ENCODE peak calls at places on chromosomes 12 and 14, in six cellular contexts. One of them, this sample, is unnamed.

GRCh38 chr14:34336501-34336900 is 125.5 kb downstream of the SPTSSA start:
- DNase-seq in endothelial cell of umbilical vein: no peak
- DNase-seq in HCT116: no peak
- DNase-seq in fibroblast of lung: no peak
- DNase-seq in IMR-90: no peak
- DNase-seq in OCI-LY7: no peak
- DNase-seq in this sample: no peak

GRCh38 chr12:115767921-115768320 is 509.6 kb downstream of the MED13L start:
- DNase-seq in IMR-90: no peak
- DNase-seq in HCT116: no peak
- DNase-seq in endothelial cell of umbilical vein: no peak
- DNase-seq in fibroblast of lung: no peak
- DNase-seq in OCI-LY7: no peak
- DNase-seq in this sample: no peak

GRCh38 chr12:89326260-89327040 is 25.9 kb downstream of the DUSP6 start:
- DNase-seq in HCT116: no peak
- DNase-seq in endothelial cell of umbilical vein: no peak
- DNase-seq in fibroblast of lung: no peak
- DNase-seq in IMR-90: no peak
- DNase-seq in OCI-LY7: no peak
- DNase-seq in this sample: no peak

GRCh38 chr14:101791919-101792572 is 30.5 kb downstream of the PPP2R5C start:
- DNase-seq in HCT116: no peak
- DNase-seq in fibroblast of lung: peak
- DNase-seq in IMR-90: peak
- DNase-seq in endothelial cell of umbilical vein: peak
- DNase-seq in OCI-LY7: peak
- DNase-seq in this sample: no peak

GRCh38 chr12:22250762-22251161 is 83.7 kb downstream of the ST8SIA1 start:
- DNase-seq in IMR-90: no peak
- DNase-seq in OCI-LY7: no peak
- DNase-seq in endothelial cell of umbilical vein: no peak
- DNase-seq in HCT116: no peak
- DNase-seq in fibroblast of lung: no peak
- DNase-seq in this sample: no peak

GRCh38 chr12:118874698-118875548 is 106.4 kb upstream of the SRRM4 start:
- DNase-seq in fibroblast of lung: no peak
- DNase-seq in HCT116: no peak
- DNase-seq in endothelial cell of umbilical vein: no peak
- DNase-seq in OCI-LY7: no peak
- DNase-seq in IMR-90: no peak
- DNase-seq in this sample: no peak

GRCh38 chr12:62372825-62373224 is 93.8 kb upstream of the MON2 start:
- DNase-seq in HCT116: no peak
- DNase-seq in OCI-LY7: no peak
- DNase-seq in endothelial cell of umbilical vein: no peak
- DNase-seq in fibroblast of lung: no peak
- DNase-seq in IMR-90: no peak
- DNase-seq in this sample: no peak

GRCh38 chr12:114812858-114813761 is 129.1 kb upstream of the TBX3 start:
- DNase-seq in endothelial cell of umbilical vein: no peak
- DNase-seq in IMR-90: peak
- DNase-seq in HCT116: no peak
- DNase-seq in OCI-LY7: no peak
- DNase-seq in fibroblast of lung: peak
- DNase-seq in this sample: no peak

GRCh38 chr14:88470542-88471440 is 84.0 kb downstream of the PTPN21 start:
- DNase-seq in OCI-LY7: no peak
- DNase-seq in HCT116: no peak
- DNase-seq in IMR-90: peak
- DNase-seq in endothelial cell of umbilical vein: no peak
- DNase-seq in fibroblast of lung: peak
- DNase-seq in this sample: no peak

GRCh38 chr14:68811161-68811560 is 18.3 kb upstream of the ZFP36L1 start:
- DNase-seq in IMR-90: no peak
- DNase-seq in OCI-LY7: no peak
- DNase-seq in HCT116: no peak
- DNase-seq in fibroblast of lung: no peak
- DNase-seq in endothelial cell of umbilical vein: no peak
- DNase-seq in this sample: no peak

GRCh38 chr14:53828820-53829219 is 127.8 kb downstream of the BMP4 start:
- DNase-seq in IMR-90: no peak
- DNase-seq in fibroblast of lung: no peak
- DNase-seq in HCT116: no peak
- DNase-seq in endothelial cell of umbilical vein: no peak
- DNase-seq in OCI-LY7: no peak
- DNase-seq in this sample: no peak

GRCh38 chr12:91565246-91565645 is 382.6 kb upstream of the DCN start:
- DNase-seq in OCI-LY7: no peak
- DNase-seq in endothelial cell of umbilical vein: no peak
- DNase-seq in IMR-90: no peak
- DNase-seq in fibroblast of lung: peak
- DNase-seq in HCT116: no peak
- DNase-seq in this sample: no peak
- H2AFZ ChIP-seq in OCI-LY7: no peak
- H2AFZ ChIP-seq in endothelial cell of umbilical vein: no peak
- H2AFZ ChIP-seq in IMR-90: no peak
- H2AFZ ChIP-seq in fibroblast of lung: no peak
- H2AFZ ChIP-seq in HCT116: peak
- H2AFZ ChIP-seq in this sample: no peak

DNA sequence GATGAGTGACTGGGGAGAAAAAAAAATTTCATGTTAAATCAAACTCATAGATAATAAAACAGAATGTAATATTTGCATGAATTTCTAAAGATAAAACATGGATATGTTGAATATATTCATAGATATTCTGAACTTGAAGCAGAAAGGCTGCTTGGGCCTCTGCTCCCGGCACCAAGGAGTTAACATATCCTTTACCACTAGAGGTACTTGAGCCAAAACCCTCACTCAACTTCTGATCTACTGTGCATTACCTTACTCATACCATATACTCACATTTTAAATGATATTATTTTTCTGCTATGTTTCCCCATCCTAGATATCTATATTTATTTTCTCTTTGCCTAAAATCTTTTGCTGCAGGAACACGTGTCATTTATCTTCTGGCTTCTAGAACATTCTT is 14.9 kb downstream of the AREL1 start:
- DNase-seq in OCI-LY7: no peak
- DNase-seq in IMR-90: no peak
- DNase-seq in fibroblast of lung: peak
- DNase-seq in HCT116: no peak
- DNase-seq in endothelial cell of umbilical vein: no peak
- DNase-seq in this sample: no peak
- TF ChIP-seq CTCF in OCI-LY7: no peak
- TF ChIP-seq CTCF in IMR-90: no peak
- TF ChIP-seq CTCF in fibroblast of lung: no peak
- TF ChIP-seq CTCF in HCT116: no peak
- TF ChIP-seq CTCF in endothelial cell of umbilical vein: no peak
- TF ChIP-seq CTCF in this sample: no peak

GRCh38 chr12:91958816-91959215 is 186.8 kb downstream of the BTG1 start:
- DNase-seq in fibroblast of lung: peak
- DNase-seq in HCT116: no peak
- DNase-seq in endothelial cell of umbilical vein: no peak
- DNase-seq in IMR-90: peak
- DNase-seq in OCI-LY7: no peak
- DNase-seq in this sample: no peak
- H2AFZ ChIP-seq in fibroblast of lung: no peak
- H2AFZ ChIP-seq in HCT116: no peak
- H2AFZ ChIP-seq in endothelial cell of umbilical vein: no peak
- H2AFZ ChIP-seq in IMR-90: no peak
- H2AFZ ChIP-seq in OCI-LY7: no peak
- H2AFZ ChIP-seq in this sample: no peak

DNA sequence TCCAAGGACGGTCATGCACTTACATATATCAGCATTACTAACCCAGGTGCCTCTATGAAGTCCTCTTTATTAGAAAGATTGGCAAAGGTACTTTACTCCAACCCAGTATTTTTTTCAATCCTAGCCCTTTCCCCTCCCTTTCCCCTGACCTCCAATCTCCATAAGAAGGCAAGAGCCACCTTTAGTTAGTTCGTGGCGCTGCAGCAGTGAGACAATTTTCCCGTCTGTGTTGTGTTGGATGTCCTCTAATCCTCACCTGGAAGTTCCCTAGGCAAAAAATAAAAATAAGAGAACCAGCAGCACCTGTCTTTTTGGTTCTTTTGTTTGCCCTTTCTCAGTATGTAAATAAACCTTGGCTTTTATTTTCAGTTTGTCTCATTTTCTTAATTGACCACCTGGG is 439.6 kb upstream of the LRFN5 start:
- DNase-seq in fibroblast of lung: no peak
- DNase-seq in IMR-90: no peak
- DNase-seq in endothelial cell of umbilical vein: no peak
- DNase-seq in OCI-LY7: no peak
- DNase-seq in HCT116: no peak
- DNase-seq in this sample: no peak
- TF ChIP-seq CTCF in fibroblast of lung: no peak
- TF ChIP-seq CTCF in IMR-90: no peak
- TF ChIP-seq CTCF in endothelial cell of umbilical vein: no peak
- TF ChIP-seq CTCF in OCI-LY7: no peak
- TF ChIP-seq CTCF in HCT116: no peak
- TF ChIP-seq CTCF in this sample: no peak